ENCODE peak calls at places on chromosomes 2 and 18, in seven cellular contexts. One of them, this sample, is unnamed.

GRCh38 chr2:58710795-58711279 is 469.7 kb upstream of the FANCL start:
- DNase-seq in RWPE1: no peak
- DNase-seq in sigmoid colon: peak
- DNase-seq in GM12865: no peak
- DNase-seq in HFF-Myc: no peak
- DNase-seq in uterus: no peak
- DNase-seq in GM13977: no peak
- DNase-seq in this sample: peak

GRCh38 chr2:223734346-223734745 is 103.0 kb downstream of the AP1S3 start:
- DNase-seq in RWPE1: no peak
- DNase-seq in sigmoid colon: no peak
- DNase-seq in GM12865: no peak
- DNase-seq in HFF-Myc: no peak
- DNase-seq in uterus: no peak
- DNase-seq in GM13977: no peak
- DNase-seq in this sample: no peak

GRCh38 chr18:12520442-12520992 is 112.8 kb downstream of the PRELID3A start:
- DNase-seq in RWPE1: no peak
- DNase-seq in sigmoid colon: no peak
- DNase-seq in GM12865: peak
- DNase-seq in HFF-Myc: no peak
- DNase-seq in uterus: no peak
- DNase-seq in GM13977: peak
- DNase-seq in this sample: peak

GRCh38 chr2:42965196-42965595 is 172.8 kb upstream of the HAAO start:
- DNase-seq in RWPE1: no peak
- DNase-seq in sigmoid colon: no peak
- DNase-seq in GM12865: no peak
- DNase-seq in HFF-Myc: no peak
- DNase-seq in uterus: peak
- DNase-seq in GM13977: no peak
- DNase-seq in this sample: no peak

GRCh38 chr2:180944372-180944771 is 36.0 kb upstream of the UBE2E3 start:
- DNase-seq in RWPE1: no peak
- DNase-seq in sigmoid colon: no peak
- DNase-seq in GM12865: no peak
- DNase-seq in HFF-Myc: no peak
- DNase-seq in uterus: no peak
- DNase-seq in GM13977: no peak
- DNase-seq in this sample: no peak

GRCh38 chr2:38146302-38146916 is 70.5 kb upstream of the CYP1B1 start:
- DNase-seq in RWPE1: peak
- DNase-seq in sigmoid colon: peak
- DNase-seq in GM12865: peak
- DNase-seq in HFF-Myc: peak
- DNase-seq in uterus: peak
- DNase-seq in GM13977: peak
- DNase-seq in this sample: peak

GRCh38 chr2:181741756-181742155 is 61.4 kb upstream of the NEUROD1 start:
- DNase-seq in RWPE1: peak
- DNase-seq in sigmoid colon: no peak
- DNase-seq in GM12865: no peak
- DNase-seq in HFF-Myc: no peak
- DNase-seq in uterus: no peak
- DNase-seq in GM13977: no peak
- DNase-seq in this sample: peak

GRCh38 chr2:8799004-8799403 is 38.4 kb downstream of the KIDINS220 start:
- DNase-seq in RWPE1: no peak
- DNase-seq in sigmoid colon: no peak
- DNase-seq in GM12865: no peak
- DNase-seq in HFF-Myc: no peak
- DNase-seq in uterus: no peak
- DNase-seq in GM13977: no peak
- DNase-seq in this sample: no peak

GRCh38 chr2:209574515-209574914 is 150.7 kb downstream of the MAP2 start:
- DNase-seq in RWPE1: no peak
- DNase-seq in sigmoid colon: no peak
- DNase-seq in GM12865: no peak
- DNase-seq in HFF-Myc: no peak
- DNase-seq in uterus: no peak
- DNase-seq in GM13977: no peak
- DNase-seq in this sample: no peak

GRCh38 chr2:111071480-111072143 is 49.1 kb upstream of the BCL2L11 start:
- DNase-seq in RWPE1: peak
- DNase-seq in sigmoid colon: no peak
- DNase-seq in GM12865: peak
- DNase-seq in HFF-Myc: peak
- DNase-seq in uterus: no peak
- DNase-seq in GM13977: no peak
- DNase-seq in this sample: peak

GRCh38 chr2:33034784-33035183 is 88.0 kb downstream of the LTBP1 start:
- DNase-seq in RWPE1: peak
- DNase-seq in sigmoid colon: no peak
- DNase-seq in GM12865: no peak
- DNase-seq in HFF-Myc: no peak
- DNase-seq in uterus: peak
- DNase-seq in GM13977: no peak
- DNase-seq in this sample: peak

GRCh38 chr2:174753038-174753633 is 11.1 kb downstream of the CHRNA1 start:
- DNase-seq in RWPE1: no peak
- DNase-seq in sigmoid colon: no peak
- DNase-seq in GM12865: peak
- DNase-seq in HFF-Myc: no peak
- DNase-seq in uterus: no peak
- DNase-seq in GM13977: no peak
- DNase-seq in this sample: peak

GRCh38 chr18:11761553-11761952 is 72.5 kb downstream of the GNAL start:
- DNase-seq in RWPE1: no peak
- DNase-seq in sigmoid colon: no peak
- DNase-seq in GM12865: peak
- DNase-seq in HFF-Myc: no peak
- DNase-seq in uterus: no peak
- DNase-seq in GM13977: no peak
- DNase-seq in this sample: no peak

GRCh38 chr2:219251656-219252055 is 1.4 kb upstream of the TUBA4B start:
- DNase-seq in RWPE1: no peak
- DNase-seq in sigmoid colon: no peak
- DNase-seq in GM12865: no peak
- DNase-seq in HFF-Myc: no peak
- DNase-seq in uterus: no peak
- DNase-seq in GM13977: no peak
- DNase-seq in this sample: peak

GRCh38 chr2:150584081-150584480 is 96.6 kb upstream of the RND3 start:
- DNase-seq in RWPE1: no peak
- DNase-seq in sigmoid colon: no peak
- DNase-seq in GM12865: no peak
- DNase-seq in HFF-Myc: no peak
- DNase-seq in uterus: no peak
- DNase-seq in GM13977: no peak
- DNase-seq in this sample: no peak

GRCh38 chr2:138071720-138072719 is 107.7 kb downstream of the HNMT start:
- DNase-seq in RWPE1: peak
- DNase-seq in sigmoid colon: no peak
- DNase-seq in GM12865: no peak
- DNase-seq in HFF-Myc: no peak
- DNase-seq in uterus: no peak
- DNase-seq in GM13977: no peak
- DNase-seq in this sample: peak

GRCh38 chr2:9400268-9401058 is 22.9 kb downstream of the ITGB1BP1 start:
- DNase-seq in RWPE1: no peak
- DNase-seq in sigmoid colon: peak
- DNase-seq in GM12865: no peak
- DNase-seq in HFF-Myc: no peak
- DNase-seq in uterus: no peak
- DNase-seq in GM13977: no peak
- DNase-seq in this sample: no peak

GRCh38 chr2:121969155-121969554 is 213.7 kb downstream of the TSN start:
- DNase-seq in RWPE1: no peak
- DNase-seq in sigmoid colon: no peak
- DNase-seq in GM12865: no peak
- DNase-seq in HFF-Myc: no peak
- DNase-seq in uterus: no peak
- DNase-seq in GM13977: no peak
- DNase-seq in this sample: no peak

GRCh38 chr2:240528406-240529040 is 29.3 kb downstream of the ANKMY1 start:
- DNase-seq in RWPE1: no peak
- DNase-seq in sigmoid colon: no peak
- DNase-seq in GM12865: no peak
- DNase-seq in HFF-Myc: no peak
- DNase-seq in uterus: no peak
- DNase-seq in GM13977: no peak
- DNase-seq in this sample: no peak

GRCh38 chr18:35376393-35376741 is 770 bp downstream of the ZNF396 start:
- DNase-seq in RWPE1: no peak
- DNase-seq in sigmoid colon: no peak
- DNase-seq in GM12865: peak
- DNase-seq in HFF-Myc: no peak
- DNase-seq in uterus: no peak
- DNase-seq in GM13977: peak
- DNase-seq in this sample: no peak

GRCh38 chr2:214808481-214808931 is 977 bp downstream of the BARD1 start:
- DNase-seq in RWPE1: no peak
- DNase-seq in sigmoid colon: no peak
- DNase-seq in GM12865: peak
- DNase-seq in HFF-Myc: no peak
- DNase-seq in uterus: no peak
- DNase-seq in GM13977: peak
- DNase-seq in this sample: peak

GRCh38 chr2:44004735-44005602 is 9.2 kb upstream of the LRPPRC start:
- DNase-seq in RWPE1: no peak
- DNase-seq in sigmoid colon: no peak
- DNase-seq in GM12865: no peak
- DNase-seq in HFF-Myc: no peak
- DNase-seq in uterus: no peak
- DNase-seq in GM13977: no peak
- DNase-seq in this sample: peak

GRCh38 chr2:128617661-128618060 is 299.0 kb upstream of the HS6ST1 start:
- DNase-seq in RWPE1: no peak
- DNase-seq in sigmoid colon: no peak
- DNase-seq in GM12865: no peak
- DNase-seq in HFF-Myc: no peak
- DNase-seq in uterus: no peak
- DNase-seq in GM13977: no peak
- DNase-seq in this sample: no peak

GRCh38 chr2:3481736-3482362 is 37.5 kb downstream of the ADI1 start:
- DNase-seq in RWPE1: no peak
- DNase-seq in sigmoid colon: no peak
- DNase-seq in GM12865: no peak
- DNase-seq in HFF-Myc: no peak
- DNase-seq in uterus: no peak
- DNase-seq in GM13977: no peak
- DNase-seq in this sample: no peak

GRCh38 chr2:61905372-61906186 is at the start of gene COMMD1:
- DNase-seq in RWPE1: peak
- DNase-seq in sigmoid colon: peak
- DNase-seq in GM12865: peak
- DNase-seq in HFF-Myc: no peak
- DNase-seq in uterus: peak
- DNase-seq in GM13977: peak
- DNase-seq in this sample: peak

GRCh38 chr2:61911510-61911909 is 6.0 kb downstream of the COMMD1 start:
- DNase-seq in RWPE1: no peak
- DNase-seq in sigmoid colon: no peak
- DNase-seq in GM12865: no peak
- DNase-seq in HFF-Myc: no peak
- DNase-seq in uterus: no peak
- DNase-seq in GM13977: no peak
- DNase-seq in this sample: no peak

GRCh38 chr2:61906187-61906470 is 655 bp downstream of the COMMD1 start:
- DNase-seq in RWPE1: no peak
- DNase-seq in sigmoid colon: no peak
- DNase-seq in GM12865: no peak
- DNase-seq in HFF-Myc: no peak
- DNase-seq in uterus: no peak
- DNase-seq in GM13977: no peak
- DNase-seq in this sample: no peak

GRCh38 chr2:61910603-61911002 is 5.1 kb downstream of the COMMD1 start:
- DNase-seq in RWPE1: no peak
- DNase-seq in sigmoid colon: no peak
- DNase-seq in GM12865: no peak
- DNase-seq in HFF-Myc: no peak
- DNase-seq in uterus: no peak
- DNase-seq in GM13977: no peak
- DNase-seq in this sample: no peak
- TF ChIP-seq CTCF in RWPE1: no peak
- TF ChIP-seq CTCF in sigmoid colon: no peak
- TF ChIP-seq CTCF in GM12865: no peak
- TF ChIP-seq CTCF in HFF-Myc: peak
- TF ChIP-seq CTCF in uterus: no peak
- TF ChIP-seq CTCF in GM13977: peak
- TF ChIP-seq CTCF in this sample: peak

DNA sequence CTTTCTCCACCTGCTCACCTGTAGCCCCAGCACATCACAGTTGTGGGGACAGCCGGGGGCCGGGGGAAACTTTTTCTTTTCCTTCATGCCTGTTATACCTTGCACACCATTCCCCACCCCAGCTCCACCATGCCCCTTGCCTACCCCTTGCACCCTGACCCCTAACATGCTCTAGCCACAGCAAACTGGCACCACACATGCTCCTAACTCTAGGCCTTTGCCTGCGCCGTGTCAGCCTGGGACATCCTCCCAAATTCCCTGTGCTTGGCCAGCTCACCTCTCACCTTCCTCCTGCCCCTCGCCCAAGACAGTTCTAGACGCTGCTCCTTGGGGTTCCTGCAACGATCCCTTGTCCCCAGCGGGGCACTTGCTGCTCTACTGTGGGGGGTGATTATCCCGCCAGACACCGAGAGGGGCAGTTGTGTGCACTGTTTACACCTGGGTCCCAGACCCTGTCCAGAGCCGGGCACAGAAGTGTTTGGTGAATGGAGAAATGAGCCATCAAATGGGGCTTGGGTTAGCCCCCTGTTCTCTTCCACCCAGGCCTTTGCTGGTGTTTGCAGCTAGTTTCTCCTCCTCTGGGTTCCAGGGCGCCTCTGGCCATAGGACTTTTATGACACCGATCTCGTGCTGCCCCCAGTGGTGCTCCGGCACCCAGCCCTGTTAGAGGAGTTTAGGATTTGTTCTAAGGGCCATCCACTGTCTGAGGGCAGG is 129.8 kb downstream of the CTIF start:
- DNase-seq in RWPE1: no peak
- DNase-seq in sigmoid colon: no peak
- DNase-seq in GM12865: no peak
- DNase-seq in HFF-Myc: no peak
- DNase-seq in uterus: no peak
- DNase-seq in GM13977: no peak
- DNase-seq in this sample: no peak
- TF ChIP-seq CTCF in RWPE1: no peak
- TF ChIP-seq CTCF in sigmoid colon: no peak
- TF ChIP-seq CTCF in GM12865: no peak
- TF ChIP-seq CTCF in HFF-Myc: no peak
- TF ChIP-seq CTCF in uterus: no peak
- TF ChIP-seq CTCF in GM13977: no peak
- TF ChIP-seq CTCF in this sample: peak

GRCh38 chr2:54770211-54770610 is 46.7 kb downstream of the EML6 start:
- DNase-seq in RWPE1: no peak
- DNase-seq in sigmoid colon: no peak
- DNase-seq in GM12865: no peak
- DNase-seq in HFF-Myc: no peak
- DNase-seq in uterus: no peak
- DNase-seq in GM13977: no peak
- DNase-seq in this sample: no peak
- TF ChIP-seq CTCF in RWPE1: no peak
- TF ChIP-seq CTCF in sigmoid colon: no peak
- TF ChIP-seq CTCF in GM12865: no peak
- TF ChIP-seq CTCF in HFF-Myc: no peak
- TF ChIP-seq CTCF in uterus: no peak
- TF ChIP-seq CTCF in GM13977: no peak
- TF ChIP-seq CTCF in this sample: no peak

GRCh38 chr2:158456309-158457066 is at the start of the genes CCDC148 and PKP4:
- DNase-seq in RWPE1: peak
- DNase-seq in sigmoid colon: peak
- DNase-seq in GM12865: peak
- DNase-seq in HFF-Myc: peak
- DNase-seq in uterus: peak
- DNase-seq in GM13977: peak
- DNase-seq in this sample: peak
- TF ChIP-seq CTCF in RWPE1: no peak
- TF ChIP-seq CTCF in sigmoid colon: peak
- TF ChIP-seq CTCF in GM12865: no peak
- TF ChIP-seq CTCF in HFF-Myc: no peak
- TF ChIP-seq CTCF in uterus: peak
- TF ChIP-seq CTCF in GM13977: peak
- TF ChIP-seq CTCF in this sample: peak